ENCODE peak calls at places on chromosomes 3 and 15, in ten cellular contexts. One of them, this sample, is unnamed.
A peak's percentile ranks its signal among the peaks of the same experiment; 100 is the strongest.

GRCh38 chr3:118011910-118012309 is 1022.7 kb downstream of the IGSF11 start:
- DNase-seq in Panc1: no peak
- DNase-seq in left ventricle myocardium inferior: no peak
- DNase-seq in NCI-H345: no peak
- DNase-seq in erythroblast: no peak
- DNase-seq in NCI-H774: no peak
- DNase-seq in AG04450: no peak
- DNase-seq in naive thymus-derived CD8-positive, alpha-beta T cell: no peak
- DNase-seq in fibroblast of pulmonary artery: no peak
- DNase-seq in neural progenitor cell: no peak
- DNase-seq in this sample: no peak

GRCh38 chr3:64763980-64764379 is 76.2 kb upstream of the ADAMTS9 start:
- DNase-seq in NCI-H345: no peak
- DNase-seq in AG04450: no peak
- DNase-seq in left ventricle myocardium inferior: no peak
- DNase-seq in Panc1: no peak
- DNase-seq in fibroblast of pulmonary artery: no peak
- DNase-seq in naive thymus-derived CD8-positive, alpha-beta T cell: no peak
- DNase-seq in erythroblast: no peak
- DNase-seq in NCI-H774: no peak
- DNase-seq in neural progenitor cell: no peak
- DNase-seq in this sample: no peak

GRCh38 chr3:46380471-46381215 is 9.9 kb downstream of the CCR5 start:
- DNase-seq in neural progenitor cell: no peak
- DNase-seq in Panc1: no peak
- DNase-seq in NCI-H774: no peak
- DNase-seq in fibroblast of pulmonary artery: no peak
- DNase-seq in NCI-H345: peak; percentile 54
- DNase-seq in naive thymus-derived CD8-positive, alpha-beta T cell: no peak
- DNase-seq in erythroblast: no peak
- DNase-seq in left ventricle myocardium inferior: no peak
- DNase-seq in AG04450: no peak
- DNase-seq in this sample: no peak

GRCh38 chr15:88621789-88622604 is 857 bp downstream of the AEN start:
- DNase-seq in fibroblast of pulmonary artery: peak; percentile 51
- DNase-seq in AG04450: no peak
- DNase-seq in NCI-H345: no peak
- DNase-seq in erythroblast: peak; percentile 83
- DNase-seq in left ventricle myocardium inferior: no peak
- DNase-seq in naive thymus-derived CD8-positive, alpha-beta T cell: peak; percentile 34
- DNase-seq in neural progenitor cell: peak; percentile 26
- DNase-seq in Panc1: no peak
- DNase-seq in NCI-H774: no peak
- DNase-seq in this sample: no peak

GRCh38 chr15:88603885-88604284 is 17.3 kb upstream of the AEN start:
- DNase-seq in naive thymus-derived CD8-positive, alpha-beta T cell: no peak
- DNase-seq in erythroblast: no peak
- DNase-seq in AG04450: no peak
- DNase-seq in NCI-H345: peak; percentile 37
- DNase-seq in Panc1: no peak
- DNase-seq in neural progenitor cell: peak; percentile 34
- DNase-seq in left ventricle myocardium inferior: no peak
- DNase-seq in NCI-H774: no peak
- DNase-seq in fibroblast of pulmonary artery: no peak
- DNase-seq in this sample: no peak

GRCh38 chr3:42492508-42493080 is 9.8 kb upstream of the VIPR1 start:
- DNase-seq in erythroblast: no peak
- DNase-seq in NCI-H774: no peak
- DNase-seq in fibroblast of pulmonary artery: no peak
- DNase-seq in NCI-H345: no peak
- DNase-seq in neural progenitor cell: no peak
- DNase-seq in AG04450: no peak
- DNase-seq in naive thymus-derived CD8-positive, alpha-beta T cell: no peak
- DNase-seq in Panc1: no peak
- DNase-seq in left ventricle myocardium inferior: no peak
- DNase-seq in this sample: no peak

GRCh38 chr3:117611242-117611641 is 901.7 kb downstream of the TUSC7 start:
- DNase-seq in erythroblast: no peak
- DNase-seq in neural progenitor cell: peak; percentile 16
- DNase-seq in Panc1: no peak
- DNase-seq in naive thymus-derived CD8-positive, alpha-beta T cell: no peak
- DNase-seq in NCI-H345: no peak
- DNase-seq in left ventricle myocardium inferior: no peak
- DNase-seq in AG04450: no peak
- DNase-seq in fibroblast of pulmonary artery: no peak
- DNase-seq in NCI-H774: no peak
- DNase-seq in this sample: no peak

GRCh38 chr15:69577397-69577796 is 124.8 kb downstream of the RPLP1 start:
- DNase-seq in erythroblast: no peak
- DNase-seq in naive thymus-derived CD8-positive, alpha-beta T cell: no peak
- DNase-seq in NCI-H774: no peak
- DNase-seq in neural progenitor cell: no peak
- DNase-seq in NCI-H345: no peak
- DNase-seq in Panc1: no peak
- DNase-seq in fibroblast of pulmonary artery: no peak
- DNase-seq in left ventricle myocardium inferior: no peak
- DNase-seq in AG04450: no peak
- DNase-seq in this sample: no peak

GRCh38 chr3:120420855-120421570 is 29.8 kb downstream of the FSTL1 start:
- DNase-seq in AG04450: no peak
- DNase-seq in fibroblast of pulmonary artery: peak; percentile 82
- DNase-seq in NCI-H345: no peak
- DNase-seq in neural progenitor cell: no peak
- DNase-seq in left ventricle myocardium inferior: no peak
- DNase-seq in erythroblast: no peak
- DNase-seq in Panc1: no peak
- DNase-seq in naive thymus-derived CD8-positive, alpha-beta T cell: no peak
- DNase-seq in NCI-H774: no peak
- DNase-seq in this sample: no peak

GRCh38 chr15:23422946-23423708 is 23.9 kb downstream of the GOLGA6L2 start:
- DNase-seq in erythroblast: no peak
- DNase-seq in neural progenitor cell: no peak
- DNase-seq in naive thymus-derived CD8-positive, alpha-beta T cell: no peak
- DNase-seq in NCI-H345: no peak
- DNase-seq in AG04450: no peak
- DNase-seq in left ventricle myocardium inferior: no peak
- DNase-seq in NCI-H774: no peak
- DNase-seq in Panc1: no peak
- DNase-seq in fibroblast of pulmonary artery: no peak
- DNase-seq in this sample: no peak

GRCh38 chr3:113287111-113287817 is 75.9 kb downstream of the BOC start:
- DNase-seq in left ventricle myocardium inferior: no peak
- DNase-seq in naive thymus-derived CD8-positive, alpha-beta T cell: no peak
- DNase-seq in fibroblast of pulmonary artery: peak; percentile 68
- DNase-seq in AG04450: peak; percentile 66
- DNase-seq in neural progenitor cell: no peak
- DNase-seq in erythroblast: peak; percentile 59
- DNase-seq in NCI-H345: no peak
- DNase-seq in Panc1: peak; percentile 46
- DNase-seq in NCI-H774: no peak
- DNase-seq in this sample: peak; percentile 44

GRCh38 chr3:124276863-124277515 is 285.1 kb upstream of the ROPN1 start:
- DNase-seq in erythroblast: no peak
- DNase-seq in NCI-H774: no peak
- DNase-seq in NCI-H345: no peak
- DNase-seq in naive thymus-derived CD8-positive, alpha-beta T cell: no peak
- DNase-seq in fibroblast of pulmonary artery: no peak
- DNase-seq in AG04450: no peak
- DNase-seq in neural progenitor cell: no peak
- DNase-seq in Panc1: no peak
- DNase-seq in left ventricle myocardium inferior: no peak
- DNase-seq in this sample: no peak

GRCh38 chr15:31501074-31501473 is 174.4 kb downstream of the KLF13 start:
- DNase-seq in neural progenitor cell: no peak
- DNase-seq in AG04450: no peak
- DNase-seq in Panc1: no peak
- DNase-seq in fibroblast of pulmonary artery: no peak
- DNase-seq in naive thymus-derived CD8-positive, alpha-beta T cell: no peak
- DNase-seq in left ventricle myocardium inferior: no peak
- DNase-seq in NCI-H774: peak; percentile 59
- DNase-seq in NCI-H345: no peak
- DNase-seq in erythroblast: no peak
- DNase-seq in this sample: no peak

GRCh38 chr3:160001154-160001760 is 12.6 kb downstream of the IL12A start:
- DNase-seq in Panc1: no peak
- DNase-seq in NCI-H774: no peak
- DNase-seq in fibroblast of pulmonary artery: no peak
- DNase-seq in neural progenitor cell: peak; percentile 64
- DNase-seq in left ventricle myocardium inferior: no peak
- DNase-seq in AG04450: no peak
- DNase-seq in NCI-H345: no peak
- DNase-seq in naive thymus-derived CD8-positive, alpha-beta T cell: no peak
- DNase-seq in erythroblast: no peak
- DNase-seq in this sample: no peak

GRCh38 chr3:102083971-102084370 is 234.7 kb downstream of the NFKBIZ start:
- DNase-seq in NCI-H345: no peak
- DNase-seq in erythroblast: no peak
- DNase-seq in left ventricle myocardium inferior: no peak
- DNase-seq in NCI-H774: no peak
- DNase-seq in neural progenitor cell: no peak
- DNase-seq in fibroblast of pulmonary artery: peak; percentile 61
- DNase-seq in naive thymus-derived CD8-positive, alpha-beta T cell: no peak
- DNase-seq in AG04450: peak; percentile 34
- DNase-seq in Panc1: no peak
- DNase-seq in this sample: no peak

GRCh38 chr15:67512140-67512539 is 8.8 kb upstream of the C15orf61 start:
- DNase-seq in NCI-H345: peak; percentile 40
- DNase-seq in left ventricle myocardium inferior: no peak
- DNase-seq in neural progenitor cell: no peak
- DNase-seq in erythroblast: no peak
- DNase-seq in NCI-H774: no peak
- DNase-seq in fibroblast of pulmonary artery: no peak
- DNase-seq in AG04450: no peak
- DNase-seq in naive thymus-derived CD8-positive, alpha-beta T cell: no peak
- DNase-seq in Panc1: no peak
- DNase-seq in this sample: no peak

GRCh38 chr3:102178817-102179216 is 256.0 kb upstream of the ZPLD1 start:
- DNase-seq in neural progenitor cell: no peak
- DNase-seq in Panc1: no peak
- DNase-seq in AG04450: no peak
- DNase-seq in erythroblast: no peak
- DNase-seq in fibroblast of pulmonary artery: no peak
- DNase-seq in NCI-H345: no peak
- DNase-seq in left ventricle myocardium inferior: no peak
- DNase-seq in NCI-H774: no peak
- DNase-seq in naive thymus-derived CD8-positive, alpha-beta T cell: no peak
- DNase-seq in this sample: no peak

This sample was measured in NCI-H460.